ENCODE peak calls at places on chromosomes 3 and 15, in six cellular contexts. W is lung microvascular endothelial cell; B is SJCRH30; A is stimulated activated naive CD8-positive, alpha-beta T cell treated with anti-CD3 and anti-CD28 coated beads, Interleukin-15, Interleukin-2, amounts not matched to agents 100 U/mL and 50 U/mL, for 24 hours; D is putamen; Q is AG09309. P is an unnamed sample.

GRCh38 chr3:127899769-127900168 is 15.3 kb upstream of the KBTBD12 start:
- DNase-seq in W (no peak), B (no peak), A (no peak), D (no peak), Q (no peak), P (no peak)

GRCh38 chr3:141422961-141423582 is 54.8 kb downstream of the ZBTB38 start:
- DNase-seq in W (no peak), B (no peak), A (no peak), D (no peak), Q (no peak), P (no peak)

GRCh38 chr3:27666708-27667107 is 55.4 kb downstream of the EOMES start:
- DNase-seq in W (no peak), B (peak), A (no peak), D (peak), Q (peak), P (peak)

GRCh38 chr15:76976572-76977270 is 18.2 kb upstream of the PSTPIP1 start:
- DNase-seq in W (peak), B (no peak), A (no peak), D (no peak), Q (no peak), P (no peak)

GRCh38 chr15:31262901-31263671 is 63.5 kb upstream of the KLF13 start:
- DNase-seq in W (no peak), B (no peak), A (no peak), D (no peak), Q (peak), P (no peak)

GRCh38 chr3:181855825-181856224 is 144.1 kb downstream of the SOX2 start:
- DNase-seq in W (no peak), B (no peak), A (no peak), D (no peak), Q (no peak), P (no peak)

GRCh38 chr15:90035095-90035834 is 34.1 kb downstream of the ZNF710 start:
- DNase-seq in W (peak), B (no peak), A (no peak), D (no peak), Q (no peak), P (no peak)

GRCh38 chr15:68241088-68241935 is 11.8 kb upstream of the CLN6 start:
- DNase-seq in W (no peak), B (peak), A (no peak), D (no peak), Q (no peak), P (no peak)

GRCh38 chr3:2511356-2511755 is 412.7 kb downstream of the CNTN4 start:
- DNase-seq in W (no peak), B (peak), A (no peak), D (peak), Q (no peak), P (no peak)

GRCh38 chr3:54862526-54862925 is 65.3 kb downstream of the LRTM1 start:
- DNase-seq in W (no peak), B (no peak), A (no peak), D (no peak), Q (no peak), P (no peak)